ENCODE peak calls at places on chromosomes 11 and 22, in four cellular contexts. S is kidney epithelial cell, O is IMR-90, D is body of pancreas. B is an unnamed sample.

GRCh38 chr11:62295504-62295903 is 3.4 kb downstream of the SCGB1D4 start:
- DNase-seq in D (no peak), S (peak), O (peak), B (peak)

GRCh38 chr22:44648085-44648820 is 53.8 kb upstream of the PRR5 start:
- DNase-seq in D (no peak), S (no peak), O (peak), B (no peak)

GRCh38 chr11:128135451-128135850 is 451.9 kb downstream of the ETS1 start:
- DNase-seq in S (no peak), O (no peak), D (peak), B (peak)

GRCh38 chr11:119909495-119909894 is 180.5 kb upstream of the NECTIN1 start:
- DNase-seq in S (no peak), O (no peak), D (no peak), B (no peak)

GRCh38 chr22:44587004-44587793 is 89.2 kb upstream of the RTL6 start:
- DNase-seq in O (peak), S (peak), D (peak), B (peak)

GRCh38 chr11:96275807-96276594 is 67.0 kb downstream of the MAML2 start:
- DNase-seq in O (peak), S (no peak), D (no peak), B (no peak)

GRCh38 chr11:11981840-11982239 is 26.6 kb downstream of the DKK3 start:
- DNase-seq in D (no peak), O (no peak), S (no peak), B (no peak)

GRCh38 chr22:23383491-23384450 is 196.3 kb downstream of the IGLL1 start:
- DNase-seq in D (no peak), S (no peak), O (no peak), B (no peak)

GRCh38 chr11:67073908-67074307 is 17.3 kb downstream of the RHOD start:
- DNase-seq in D (no peak), S (no peak), O (no peak), B (no peak)

GRCh38 chr11:95325777-95326258 is 94.8 kb upstream of the SESN3 start:
- DNase-seq in O (no peak), D (no peak), S (no peak), B (no peak)

GRCh38 chr11:36037031-36037430 is 93.2 kb downstream of the LDLRAD3 start:
- DNase-seq in O (peak), S (peak), D (peak), B (no peak)

GRCh38 chr11:8354622-8355417 is 91.1 kb upstream of the LMO1 start:
- DNase-seq in S (no peak), D (peak), O (no peak), B (no peak)

GRCh38 chr22:27602390-27602789 is 199.2 kb downstream of the MN1 start:
- DNase-seq in D (no peak), O (no peak), S (no peak), B (no peak)

GRCh38 chr22:39943366-39943765 is 16.8 kb upstream of the TMA7B start:
- DNase-seq in D (no peak), O (no peak), S (no peak), B (no peak)

GRCh38 chr22:32378703-32379272 is 21.1 kb downstream of the RFPL3 start:
- DNase-seq in S (no peak), O (peak), D (no peak), B (no peak)

GRCh38 chr11:132051704-132052103 is 681.3 kb downstream of the NTM start:
- DNase-seq in D (no peak), O (no peak), S (no peak), B (no peak)

DNA sequence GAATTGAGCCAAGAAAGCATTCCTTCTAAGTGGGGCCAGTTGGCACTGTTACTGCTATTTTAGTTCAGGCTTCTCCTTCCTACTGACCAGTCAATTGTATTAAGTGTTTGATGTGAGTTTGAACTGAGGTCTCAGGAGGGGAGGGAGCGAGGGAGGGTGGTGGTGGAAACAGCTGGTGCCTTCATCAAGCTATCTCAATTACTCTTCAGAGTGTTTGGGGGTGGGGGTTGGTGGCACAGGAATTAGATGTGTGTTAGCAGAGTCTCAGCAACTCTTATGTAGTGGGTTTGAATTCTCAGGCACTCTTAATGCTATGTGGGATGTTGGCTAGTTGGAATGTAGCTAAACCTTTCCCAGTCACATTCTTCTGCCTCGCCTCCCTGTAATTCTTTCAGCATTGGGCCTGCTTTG is 14.5 kb downstream of the CTNND1 start:
- DNase-seq in S (no peak), D (no peak), O (peak), B (peak)
- H3K4me3 ChIP-seq in S (no peak), D (no peak), O (no peak), B (peak)

GRCh38 chr22:17097062-17097461 is 12.3 kb downstream of the IL17RA start:
- DNase-seq in O (no peak), S (no peak), D (no peak), B (no peak)

GRCh38 chr22:17097701-17098100 is 12.9 kb downstream of the IL17RA start:
- DNase-seq in O (no peak), D (no peak), S (no peak), B (no peak)

GRCh38 chr22:17093081-17093480 is 8.3 kb downstream of the IL17RA start:
- DNase-seq in S (no peak), O (no peak), D (no peak), B (no peak)

GRCh38 chr22:17096095-17096494 is 11.3 kb downstream of the IL17RA start:
- DNase-seq in O (no peak), S (no peak), D (no peak), B (no peak)

GRCh38 chr22:17095538-17095937 is 10.7 kb downstream of the IL17RA start:
- DNase-seq in D (no peak), S (no peak), O (no peak), B (no peak)
- TF ChIP-seq CTCF in D (no peak), S (peak), O (peak), B (peak)

GRCh38 chr11:125374398-125374797 is 121.7 kb downstream of the FEZ1 start:
- DNase-seq in S (no peak), O (no peak), D (no peak), B (no peak)
- H3K4me3 ChIP-seq in S (no peak), O (no peak), D (no peak), B (no peak)

GRCh38 chr11:73185680-73186293 is 32.3 kb upstream of the P2RY2 start:
- DNase-seq in S (no peak), O (peak), D (no peak), B (no peak)
- TF ChIP-seq CTCF in S (no peak), O (no peak), D (no peak), B (no peak)